ENCODE peak calls at places on chromosomes 4 and X, in nine cellular contexts. One of them, this sample, is unnamed.

GRCh38 chr4:140888059-140888458 is 131.9 kb upstream of the TBC1D9 start:
- DNase-seq in glutamatergic neuron: no peak
- DNase-seq in A673: no peak
- DNase-seq in CD4-positive, alpha-beta T cell: no peak
- DNase-seq in suprapubic skin: no peak
- DNase-seq in globus pallidus: no peak
- DNase-seq in dorsolateral prefrontal cortex: no peak
- DNase-seq in fibroblast of pulmonary artery: no peak
- DNase-seq in amniotic stem cell: no peak
- DNase-seq in this sample: no peak

GRCh38 chrX:100863326-100863854 is 10.8 kb downstream of the NOX1 start:
- DNase-seq in glutamatergic neuron: no peak
- DNase-seq in A673: no peak
- DNase-seq in CD4-positive, alpha-beta T cell: no peak
- DNase-seq in suprapubic skin: no peak
- DNase-seq in globus pallidus: no peak
- DNase-seq in dorsolateral prefrontal cortex: no peak
- DNase-seq in fibroblast of pulmonary artery: peak; percentile 27
- DNase-seq in amniotic stem cell: no peak
- DNase-seq in this sample: no peak

GRCh38 chr4:7803992-7804758 is 135.5 kb downstream of the AFAP1 start:
- DNase-seq in glutamatergic neuron: peak; percentile 91
- DNase-seq in A673: peak; percentile 80
- DNase-seq in CD4-positive, alpha-beta T cell: peak; percentile 61
- DNase-seq in suprapubic skin: peak; percentile 90
- DNase-seq in globus pallidus: peak; percentile 81
- DNase-seq in dorsolateral prefrontal cortex: peak; percentile 83
- DNase-seq in fibroblast of pulmonary artery: peak; percentile 84
- DNase-seq in amniotic stem cell: peak; percentile 45
- DNase-seq in this sample: peak; percentile 81

GRCh38 chr4:172393220-172393619 is 580.0 kb downstream of the GALNTL6 start:
- DNase-seq in glutamatergic neuron: no peak
- DNase-seq in A673: no peak
- DNase-seq in CD4-positive, alpha-beta T cell: no peak
- DNase-seq in suprapubic skin: no peak
- DNase-seq in globus pallidus: no peak
- DNase-seq in dorsolateral prefrontal cortex: no peak
- DNase-seq in fibroblast of pulmonary artery: no peak
- DNase-seq in amniotic stem cell: no peak
- DNase-seq in this sample: no peak

GRCh38 chr4:152316969-152317368 is 218.9 kb downstream of the FBXW7 start:
- DNase-seq in glutamatergic neuron: no peak
- DNase-seq in A673: no peak
- DNase-seq in CD4-positive, alpha-beta T cell: no peak
- DNase-seq in suprapubic skin: no peak
- DNase-seq in globus pallidus: peak; percentile 16
- DNase-seq in dorsolateral prefrontal cortex: no peak
- DNase-seq in fibroblast of pulmonary artery: peak; percentile 8
- DNase-seq in amniotic stem cell: peak; percentile 48
- DNase-seq in this sample: peak; percentile 42

GRCh38 chrX:69185886-69186285 is 20.6 kb upstream of the PJA1 start:
- DNase-seq in glutamatergic neuron: no peak
- DNase-seq in A673: no peak
- DNase-seq in CD4-positive, alpha-beta T cell: no peak
- DNase-seq in suprapubic skin: no peak
- DNase-seq in globus pallidus: no peak
- DNase-seq in dorsolateral prefrontal cortex: no peak
- DNase-seq in fibroblast of pulmonary artery: no peak
- DNase-seq in amniotic stem cell: no peak
- DNase-seq in this sample: no peak

GRCh38 chr4:168803727-168804126 is 206.3 kb downstream of the CBR4 start:
- DNase-seq in glutamatergic neuron: no peak
- DNase-seq in A673: no peak
- DNase-seq in CD4-positive, alpha-beta T cell: no peak
- DNase-seq in suprapubic skin: no peak
- DNase-seq in globus pallidus: no peak
- DNase-seq in dorsolateral prefrontal cortex: no peak
- DNase-seq in fibroblast of pulmonary artery: peak; percentile 64
- DNase-seq in amniotic stem cell: no peak
- DNase-seq in this sample: peak; percentile 72

GRCh38 chr4:103405415-103405814 is 207.3 kb upstream of the CENPE start:
- DNase-seq in glutamatergic neuron: no peak
- DNase-seq in A673: no peak
- DNase-seq in CD4-positive, alpha-beta T cell: no peak
- DNase-seq in suprapubic skin: no peak
- DNase-seq in globus pallidus: no peak
- DNase-seq in dorsolateral prefrontal cortex: no peak
- DNase-seq in fibroblast of pulmonary artery: no peak
- DNase-seq in amniotic stem cell: no peak
- DNase-seq in this sample: no peak

GRCh38 chrX:10729000-10729399 is 108.6 kb upstream of the MID1 start:
- DNase-seq in glutamatergic neuron: no peak
- DNase-seq in A673: no peak
- DNase-seq in CD4-positive, alpha-beta T cell: no peak
- DNase-seq in suprapubic skin: no peak
- DNase-seq in globus pallidus: no peak
- DNase-seq in dorsolateral prefrontal cortex: no peak
- DNase-seq in fibroblast of pulmonary artery: no peak
- DNase-seq in amniotic stem cell: no peak
- DNase-seq in this sample: no peak

GRCh38 chrX:100747090-100747489 is 15.2 kb upstream of the SYTL4 start:
- DNase-seq in glutamatergic neuron: no peak
- DNase-seq in A673: no peak
- DNase-seq in CD4-positive, alpha-beta T cell: no peak
- DNase-seq in suprapubic skin: no peak
- DNase-seq in globus pallidus: no peak
- DNase-seq in dorsolateral prefrontal cortex: no peak
- DNase-seq in fibroblast of pulmonary artery: no peak
- DNase-seq in amniotic stem cell: no peak
- DNase-seq in this sample: no peak

GRCh38 chrX:5681159-5681558 is 547.5 kb downstream of the NLGN4X start:
- DNase-seq in glutamatergic neuron: no peak
- DNase-seq in A673: peak; percentile 70
- DNase-seq in CD4-positive, alpha-beta T cell: no peak
- DNase-seq in suprapubic skin: no peak
- DNase-seq in globus pallidus: no peak
- DNase-seq in dorsolateral prefrontal cortex: no peak
- DNase-seq in fibroblast of pulmonary artery: no peak
- DNase-seq in amniotic stem cell: no peak
- DNase-seq in this sample: peak; percentile 0

GRCh38 chrX:110180176-110180927 is 137.5 kb downstream of the AMMECR1 start:
- DNase-seq in glutamatergic neuron: no peak
- DNase-seq in A673: no peak
- DNase-seq in CD4-positive, alpha-beta T cell: no peak
- DNase-seq in suprapubic skin: no peak
- DNase-seq in globus pallidus: no peak
- DNase-seq in dorsolateral prefrontal cortex: peak; percentile 26
- DNase-seq in fibroblast of pulmonary artery: peak; percentile 70
- DNase-seq in amniotic stem cell: peak; percentile 8
- DNase-seq in this sample: peak; percentile 89

GRCh38 chrX:67724359-67725110 is 180.7 kb downstream of the AR start:
- DNase-seq in glutamatergic neuron: no peak
- DNase-seq in A673: no peak
- DNase-seq in CD4-positive, alpha-beta T cell: no peak
- DNase-seq in suprapubic skin: no peak
- DNase-seq in globus pallidus: peak; percentile 50
- DNase-seq in dorsolateral prefrontal cortex: no peak
- DNase-seq in fibroblast of pulmonary artery: peak; percentile 7
- DNase-seq in amniotic stem cell: no peak
- DNase-seq in this sample: peak; percentile 81

GRCh38 chrX:63503541-63503940 is 152.4 kb upstream of the SPIN4 start:
- DNase-seq in glutamatergic neuron: no peak
- DNase-seq in A673: peak; percentile 45
- DNase-seq in CD4-positive, alpha-beta T cell: no peak
- DNase-seq in suprapubic skin: no peak
- DNase-seq in globus pallidus: no peak
- DNase-seq in dorsolateral prefrontal cortex: no peak
- DNase-seq in fibroblast of pulmonary artery: peak; percentile 54
- DNase-seq in amniotic stem cell: no peak
- DNase-seq in this sample: peak; percentile 20

GRCh38 chr4:143294310-143294709 is 42.4 kb upstream of the GAB1 start:
- DNase-seq in glutamatergic neuron: no peak
- DNase-seq in A673: no peak
- DNase-seq in CD4-positive, alpha-beta T cell: no peak
- DNase-seq in suprapubic skin: peak; percentile 67
- DNase-seq in globus pallidus: no peak
- DNase-seq in dorsolateral prefrontal cortex: no peak
- DNase-seq in fibroblast of pulmonary artery: peak; percentile 60
- DNase-seq in amniotic stem cell: peak; percentile 22
- DNase-seq in this sample: peak; percentile 72